ENCODE peak calls at places on chromosome 6, in six cellular contexts. V, D, P, X, Y and W are unnamed samples.

GRCh38 chr6:27061235-27061993 is 186.1 kb upstream of the PRSS16 start:
- DNase-seq in V (no peak), D (no peak), P (no peak), X (no peak), Y (no peak), W (no peak)

GRCh38 chr6:105207524-105208269 is 27.9 kb upstream of the POPDC3 start:
- DNase-seq in V (no peak), D (no peak), P (no peak), X (no peak), Y (no peak), W (no peak)

GRCh38 chr6:53833147-53833546 is 38.3 kb downstream of the LRRC1 start:
- DNase-seq in V (no peak), D (no peak), P (no peak), X (no peak), Y (no peak), W (no peak)

GRCh38 chr6:20918868-20919267 is 384.6 kb downstream of the CDKAL1 start:
- DNase-seq in V (no peak), D (no peak), P (no peak), X (no peak), Y (no peak), W (no peak)

GRCh38 chr6:22401206-22401605 is 104.4 kb upstream of the PRL start:
- DNase-seq in V (no peak), D (no peak), P (no peak), X (no peak), Y (no peak), W (no peak)

GRCh38 chr6:57226221-57226620 is 4.1 kb upstream of the RAB23 start:
- DNase-seq in V (no peak), D (no peak), P (no peak), X (no peak), Y (no peak), W (no peak)

GRCh38 chr6:143279385-143279784 is 171.1 kb downstream of the ADAT2 start:
- DNase-seq in V (no peak), D (peak), P (peak), X (no peak), Y (peak), W (no peak)

GRCh38 chr6:145373826-145374225 is 361.5 kb downstream of the EPM2A start:
- DNase-seq in V (no peak), D (no peak), P (no peak), X (no peak), Y (no peak), W (no peak)

GRCh38 chr6:111711476-111711875 is 105.8 kb upstream of the TRAF3IP2 start:
- DNase-seq in V (no peak), D (peak), P (no peak), X (no peak), Y (peak), W (no peak)

GRCh38 chr6:15508363-15509330 is 154.2 kb downstream of the DTNBP1 start:
- DNase-seq in V (no peak), D (no peak), P (no peak), X (no peak), Y (no peak), W (no peak)

GRCh38 chr6:168086616-168087015 is 7.6 kb upstream of the FRMD1 start:
- DNase-seq in V (no peak), D (no peak), P (no peak), X (no peak), Y (no peak), W (no peak)

GRCh38 chr6:63677282-63677681 is 41.7 kb downstream of the PHF3 start:
- DNase-seq in V (no peak), D (no peak), P (no peak), X (no peak), Y (no peak), W (no peak)

GRCh38 chr6:111686249-111686997 is 80.7 kb upstream of the TRAF3IP2 start:
- DNase-seq in V (no peak), D (peak), P (peak), X (no peak), Y (peak), W (no peak)

GRCh38 chr6:11246722-11247121 is 14.3 kb upstream of the NEDD9 start:
- DNase-seq in V (no peak), D (no peak), P (no peak), X (no peak), Y (no peak), W (no peak)

GRCh38 chr6:11253594-11253993 is 21.1 kb upstream of the NEDD9 start:
- DNase-seq in V (no peak), D (no peak), P (no peak), X (no peak), Y (no peak), W (no peak)

GRCh38 chr6:11248974-11249761 is 16.7 kb upstream of the NEDD9 start:
- DNase-seq in V (no peak), D (no peak), P (no peak), X (no peak), Y (no peak), W (no peak)

DNA sequence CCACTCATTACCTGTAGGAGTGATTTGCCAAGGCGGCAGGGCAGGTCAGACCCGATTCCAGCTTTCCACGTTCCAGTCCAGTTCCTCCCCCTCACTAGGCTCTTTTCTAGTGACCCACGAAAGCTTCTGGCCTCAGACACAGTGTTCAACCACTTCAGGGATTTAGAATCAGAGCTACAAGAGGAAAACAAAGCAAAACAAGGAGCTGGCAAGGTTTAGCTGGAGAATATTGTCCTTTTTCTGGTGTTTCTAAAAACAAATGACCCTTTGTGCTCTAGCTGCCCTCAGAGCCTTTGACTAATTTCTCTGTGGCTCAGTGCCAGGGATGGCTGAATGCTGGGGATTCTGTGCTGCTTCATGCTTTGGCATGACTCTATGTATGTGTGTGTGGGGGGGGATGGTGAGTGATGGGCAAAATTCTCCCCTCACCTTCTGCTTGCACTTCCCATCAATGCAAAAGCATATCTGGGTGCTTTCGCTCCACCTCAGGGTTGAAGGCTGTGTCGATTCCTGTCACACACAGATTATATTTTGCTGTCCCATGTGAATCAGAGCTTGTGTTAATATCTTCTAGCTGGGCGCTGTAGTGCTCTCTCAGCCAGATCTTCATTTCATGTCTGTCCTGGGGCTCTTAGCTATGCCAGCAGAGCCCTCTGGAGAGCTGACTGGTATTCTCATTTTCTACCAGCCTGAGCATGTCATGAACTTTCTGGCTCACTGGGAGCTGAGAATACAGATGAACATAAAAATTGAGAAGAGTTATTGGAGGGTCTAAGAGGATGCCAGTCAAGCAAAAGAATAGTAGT is 19.3 kb upstream of the NEDD9 start:
- DNase-seq in V (no peak), D (no peak), P (peak), X (no peak), Y (no peak), W (no peak)
- TF ChIP-seq CTCF in V (no peak), D (no peak), P (no peak), X (no peak), Y (no peak), W (no peak)

DNA sequence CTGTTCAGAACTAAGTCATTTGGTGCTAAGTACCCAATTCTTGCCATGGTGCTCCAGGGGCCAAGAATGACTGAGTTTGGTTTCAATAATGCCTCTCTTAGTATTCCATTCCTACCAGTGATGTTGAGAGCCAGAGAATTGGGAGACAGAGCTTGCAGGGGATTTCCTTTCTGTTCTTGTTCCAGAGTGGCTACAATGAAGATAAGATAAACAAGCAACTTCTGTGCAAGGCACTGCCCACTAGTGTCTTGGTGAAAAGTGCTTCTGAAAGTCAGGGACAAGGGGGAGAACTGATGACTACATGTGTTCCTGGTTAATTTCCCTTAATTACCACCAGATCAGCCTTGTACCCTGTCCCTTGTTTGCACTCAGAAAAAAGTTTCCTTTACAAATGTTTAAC is 421.6 kb downstream of the BCKDHB start:
- DNase-seq in V (no peak), D (no peak), P (no peak), X (no peak), Y (no peak), W (no peak)
- TF ChIP-seq CTCF in V (no peak), D (no peak), P (no peak), X (no peak), Y (no peak), W (no peak)

GRCh38 chr6:25354078-25354940 is 75.1 kb downstream of the CARMIL1 start:
- DNase-seq in V (no peak), D (no peak), P (no peak), X (no peak), Y (no peak), W (no peak)

GRCh38 chr6:25346064-25346463 is 66.9 kb downstream of the CARMIL1 start:
- DNase-seq in V (no peak), D (peak), P (no peak), X (no peak), Y (no peak), W (no peak)

GRCh38 chr6:25352265-25352664 is 73.1 kb downstream of the CARMIL1 start:
- DNase-seq in V (no peak), D (no peak), P (no peak), X (no peak), Y (no peak), W (no peak)

GRCh38 chr6:25351485-25351884 is 72.3 kb downstream of the CARMIL1 start:
- DNase-seq in V (no peak), D (no peak), P (no peak), X (no peak), Y (no peak), W (no peak)

DNA sequence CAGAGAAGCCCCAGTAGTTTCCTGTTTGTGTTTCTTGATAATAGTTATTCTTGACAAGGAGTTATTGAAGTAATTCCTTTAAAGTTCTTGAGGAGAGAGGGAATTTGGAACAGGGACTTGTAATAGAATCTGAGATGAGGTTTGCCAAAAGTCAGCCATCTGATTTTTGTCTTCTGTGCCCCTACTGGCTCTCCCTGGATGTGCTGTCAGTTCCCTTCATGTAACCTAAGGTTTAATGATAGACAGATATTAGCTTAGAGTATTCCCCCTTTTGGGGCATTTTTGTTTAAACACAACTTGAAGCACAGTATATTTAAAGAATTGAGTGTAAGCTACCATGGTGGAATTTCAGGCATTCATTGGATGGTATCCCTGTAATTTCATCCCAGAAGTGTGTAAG is 71.4 kb downstream of the CARMIL1 start:
- DNase-seq in V (no peak), D (no peak), P (no peak), X (no peak), Y (no peak), W (no peak)
- TF ChIP-seq CTCF in V (no peak), D (no peak), P (no peak), X (no peak), Y (no peak), W (no peak)

DNA sequence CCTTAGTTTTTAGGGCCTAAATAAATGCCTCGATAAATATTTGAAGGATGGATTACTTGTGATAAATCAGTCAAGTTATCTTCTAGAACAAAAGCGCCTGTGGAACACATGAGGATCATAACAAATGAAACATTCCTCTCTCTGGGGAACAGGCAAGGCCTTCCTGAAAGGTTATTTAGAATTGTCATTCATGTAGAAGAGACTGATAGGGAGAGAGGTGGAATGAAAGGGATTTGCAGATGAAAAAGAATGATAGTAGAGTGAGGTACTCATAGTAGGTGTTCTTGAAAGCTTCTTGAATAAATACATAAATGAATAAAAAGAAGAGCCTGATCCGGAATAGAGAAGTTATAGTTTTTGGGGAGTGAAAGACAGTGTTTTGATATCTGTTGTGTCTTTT is 30.5 kb downstream of the TSPYL4 start:
- DNase-seq in V (no peak), D (no peak), P (no peak), X (no peak), Y (no peak), W (no peak)
- TF ChIP-seq CTCF in V (no peak), D (no peak), P (no peak), X (no peak), Y (no peak), W (no peak)

DNA sequence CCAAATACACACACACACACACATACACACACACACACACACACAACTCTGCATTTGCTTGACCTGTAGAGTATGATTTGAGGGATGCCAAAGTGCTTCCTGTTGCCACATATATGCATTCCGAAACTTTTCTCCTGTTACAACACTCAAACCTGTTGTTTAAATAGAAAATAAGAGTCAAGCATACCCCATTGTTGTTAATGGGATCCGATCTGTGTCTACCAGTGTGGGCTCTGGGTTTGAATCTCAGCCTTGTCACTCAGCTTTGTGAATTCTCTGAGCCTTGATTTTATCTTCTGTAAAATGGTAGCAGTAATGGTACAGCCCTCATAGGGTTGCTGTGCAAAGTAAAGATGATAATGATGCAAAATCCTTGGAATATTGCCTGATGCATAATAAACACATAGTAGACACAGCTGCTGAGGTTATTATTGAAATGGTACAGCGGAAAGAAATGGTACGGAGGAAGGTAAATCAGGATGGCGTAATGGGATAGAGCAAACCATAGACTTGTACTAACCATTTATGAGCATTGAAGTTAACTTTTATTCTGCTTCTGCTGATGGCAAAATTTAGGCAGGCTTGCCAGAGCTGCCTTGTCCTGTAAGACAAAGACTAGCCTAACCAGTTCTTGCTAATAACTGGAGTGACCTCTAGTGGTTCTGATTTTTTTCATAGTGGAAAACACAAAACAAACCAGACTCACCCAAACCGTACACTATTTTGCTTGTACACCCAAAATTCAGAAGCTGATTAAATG is 113.4 kb upstream of the PHACTR1 start:
- DNase-seq in V (no peak), D (no peak), P (peak), X (no peak), Y (no peak), W (no peak)
- TF ChIP-seq CTCF in V (peak), D (peak), P (peak), X (peak), Y (peak), W (no peak)

DNA sequence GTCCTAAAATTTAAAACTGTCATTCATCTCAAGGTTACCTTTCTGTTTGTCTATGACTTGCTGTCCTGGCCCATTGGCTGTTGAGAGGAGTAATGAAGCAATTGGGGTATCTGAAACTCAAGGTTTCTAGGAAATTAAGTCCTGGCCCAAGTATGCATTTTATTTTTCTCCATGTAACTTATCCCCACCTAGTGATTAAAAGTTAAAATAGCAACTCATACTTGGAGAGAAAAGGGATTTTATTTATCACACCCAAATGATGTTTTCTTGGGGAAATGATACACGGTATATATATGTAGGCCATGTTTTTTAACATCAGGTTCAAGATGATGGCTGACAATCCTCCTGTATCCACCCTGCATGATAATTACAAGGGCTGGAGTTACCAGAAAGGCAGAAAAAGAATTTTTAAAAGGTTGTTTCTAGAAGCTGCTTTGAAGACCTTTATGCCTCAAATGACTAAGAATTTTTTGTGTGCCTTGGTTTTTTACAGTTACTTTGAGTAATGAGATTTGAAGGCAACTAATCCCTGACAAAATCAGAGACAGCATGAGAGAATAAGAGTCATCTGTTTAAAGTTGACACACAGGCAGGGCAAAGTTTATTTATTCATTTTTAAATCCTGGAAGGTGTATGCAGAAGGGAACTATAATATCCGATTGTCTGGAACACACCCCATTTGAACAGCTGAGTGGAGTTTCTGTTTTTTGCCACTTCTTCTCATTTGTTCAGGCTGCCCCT is 28.9 kb upstream of the C6orf58 start:
- DNase-seq in V (no peak), D (no peak), P (no peak), X (no peak), Y (no peak), W (no peak)
- TF ChIP-seq CTCF in V (no peak), D (no peak), P (peak), X (peak), Y (no peak), W (no peak)

GRCh38 chr6:118736351-118736750 is 85.0 kb upstream of the CEP85L start:
- DNase-seq in V (no peak), D (no peak), P (no peak), X (no peak), Y (no peak), W (no peak)

GRCh38 chr6:118739976-118740771 is 88.8 kb upstream of the CEP85L start:
- DNase-seq in V (no peak), D (no peak), P (no peak), X (no peak), Y (no peak), W (no peak)

DNA sequence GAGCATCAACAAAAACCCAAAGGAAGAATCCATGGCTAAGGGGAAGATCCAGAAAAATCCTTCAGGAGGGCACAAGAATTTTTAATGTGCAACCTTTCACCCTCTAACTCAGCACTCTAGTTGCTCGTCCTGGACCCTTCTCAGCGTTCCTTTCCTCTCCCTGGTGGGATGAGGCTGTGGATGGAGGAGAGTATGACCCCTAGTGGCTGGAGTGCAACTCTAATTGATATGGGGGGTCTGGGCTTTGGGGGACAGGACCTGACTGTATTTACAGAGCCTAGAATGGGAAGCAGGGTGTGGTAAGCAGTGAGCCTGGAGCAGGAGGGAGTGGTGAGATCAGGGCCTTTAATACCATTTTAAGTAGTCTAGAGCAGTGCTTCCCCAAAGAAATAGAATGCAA is 83.9 kb upstream of the CEP85L start:
- DNase-seq in V (no peak), D (no peak), P (no peak), X (no peak), Y (peak), W (no peak)
- TF ChIP-seq CTCF in V (no peak), D (peak), P (no peak), X (no peak), Y (peak), W (no peak)

GRCh38 chr6:35259946-35260626 is 551 bp downstream of the ZNF76 start:
- DNase-seq in V (peak), D (peak), P (peak), X (no peak), Y (no peak), W (peak)

GRCh38 chr6:35258858-35259193 is 709 bp upstream of the ZNF76 start:
- DNase-seq in V (peak), D (no peak), P (no peak), X (no peak), Y (no peak), W (no peak)

GRCh38 chr6:35260642-35261570 is 1.4 kb downstream of the ZNF76 start:
- DNase-seq in V (no peak), D (no peak), P (no peak), X (no peak), Y (no peak), W (no peak)

GRCh38 chr6:35258336-35258735 is 1.2 kb upstream of the ZNF76 start:
- DNase-seq in V (no peak), D (no peak), P (no peak), X (no peak), Y (no peak), W (no peak)

GRCh38 chr6:35259194-35259945 is at the start of gene ZNF76:
- DNase-seq in V (peak), D (peak), P (peak), X (peak), Y (peak), W (peak)
- TF ChIP-seq CTCF in V (no peak), D (no peak), P (peak), X (no peak), Y (no peak), W (no peak)